ENCODE peak calls at places on chromosomes 11 and 22, in five cellular contexts. G is GF-D8; S is stimulated activated CD8-positive, alpha-beta memory T cell treated with anti-CD3 and anti-CD28 coated beads, Interleukin-7, amount 100 ng/mL, for 1 hour; J is HEK293T; F is T follicular helper cell. D is an unnamed sample.

GRCh38 chr11:75214411-75214821 is 26.2 kb upstream of the TPBGL start:
- DNase-seq in G (peak), S (peak), J (peak), F (peak), D (peak)

GRCh38 chr22:20111045-20111688 is 4.7 kb upstream of the RANBP1 start:
- DNase-seq in G (no peak), S (no peak), J (peak), F (no peak), D (peak)

GRCh38 chr11:68149417-68149816 is 28.2 kb upstream of the CHKA start:
- DNase-seq in G (no peak), S (no peak), J (no peak), F (no peak), D (no peak)

GRCh38 chr22:44712962-44713361 is 11.0 kb downstream of the PRR5 start:
- DNase-seq in G (no peak), S (no peak), J (no peak), F (no peak), D (no peak)

GRCh38 chr22:41078975-41079374 is 13.4 kb upstream of the EP300 start:
- DNase-seq in G (no peak), S (no peak), J (no peak), F (no peak), D (no peak)

GRCh38 chr11:93740031-93740801 is 1.1 kb downstream of the TAF1D start:
- DNase-seq in G (peak), S (no peak), J (no peak), F (peak), D (no peak)

GRCh38 chr11:7621090-7621489 is 52.2 kb downstream of the CYB5R2 start:
- DNase-seq in G (no peak), S (no peak), J (no peak), F (no peak), D (no peak)

GRCh38 chr11:59195596-59195995 is 17.1 kb downstream of the MPEG1 start:
- DNase-seq in G (no peak), S (no peak), J (no peak), F (no peak), D (no peak)

GRCh38 chr11:69539416-69540117 is 58.1 kb downstream of the LINC01488 start:
- DNase-seq in G (no peak), S (no peak), J (no peak), F (no peak), D (no peak)

GRCh38 chr22:39502789-39503464 is 837 bp downstream of the MIEF1 start:
- DNase-seq in G (peak), S (no peak), J (no peak), F (no peak), D (no peak)

GRCh38 chr22:45785458-45785857 is 113.8 kb downstream of the ATXN10 start:
- DNase-seq in G (no peak), S (no peak), J (no peak), F (no peak), D (no peak)

GRCh38 chr22:38272373-38273134 is at the start of gene TMEM184B:
- DNase-seq in G (peak), S (peak), J (peak), F (peak), D (peak)

GRCh38 chr11:33790088-33790487 is 15.8 kb upstream of the FBXO3 start:
- DNase-seq in G (no peak), S (no peak), J (no peak), F (no peak), D (no peak)

GRCh38 chr11:82315093-82315492 is 418.6 kb downstream of the FAM181B start:
- DNase-seq in G (no peak), S (no peak), J (peak), F (no peak), D (peak)

GRCh38 chr22:40703731-40704130 is 24.4 kb downstream of the MCHR1 start:
- DNase-seq in G (no peak), S (no peak), J (no peak), F (no peak), D (no peak)

GRCh38 chr11:120125005-120125404 is 12.9 kb downstream of the TRIM29 start:
- DNase-seq in G (no peak), S (no peak), J (no peak), F (no peak), D (no peak)

GRCh38 chr11:120501976-120502755 is 9.4 kb upstream of the GRIK4 start:
- DNase-seq in G (no peak), S (no peak), J (no peak), F (no peak), D (no peak)

GRCh38 chr22:47210112-47210657 is 447.7 kb downstream of the TBC1D22A start:
- DNase-seq in G (no peak), S (no peak), J (no peak), F (no peak), D (no peak)

GRCh38 chr11:44446341-44446712 is 119.1 kb upstream of the CD82 start:
- DNase-seq in G (no peak), S (no peak), J (no peak), F (no peak), D (no peak)

GRCh38 chr11:43788394-43788793 is 92.2 kb upstream of the ALKBH3 start:
- DNase-seq in G (peak), S (no peak), J (no peak), F (no peak), D (no peak)

GRCh38 chr22:24563246-24563645 is 7.4 kb downstream of the SNRPD3 start:
- DNase-seq in G (no peak), S (no peak), J (no peak), F (no peak), D (no peak)

GRCh38 chr11:5489571-5490357 is 1.3 kb downstream of the OR52D1 start:
- DNase-seq in G (no peak), S (no peak), J (no peak), F (no peak), D (no peak)

GRCh38 chr22:44396021-44396726 is 83.4 kb upstream of the SHISAL1 start:
- DNase-seq in G (no peak), S (no peak), J (no peak), F (no peak), D (no peak)